ENCODE peak calls at places on chromosome X, in eight cellular contexts. P, J, Q, L, Z, H, G and A are unnamed samples.

GRCh38 chrX:53087378-53087777 is 5.2 kb downstream of the TSPYL2 start:
- DNase-seq in P (no peak), J (no peak), Q (no peak), L (no peak), Z (no peak), H (no peak), G (no peak), A (no peak)

GRCh38 chrX:116204947-116205346 is 34.4 kb downstream of the AGTR2 start:
- DNase-seq in P (peak), J (no peak), Q (no peak), L (peak), Z (no peak), H (peak), G (no peak), A (no peak)

GRCh38 chrX:39835776-39836175 is 262.0 kb downstream of the BCOR start:
- DNase-seq in P (no peak), J (no peak), Q (no peak), L (no peak), Z (no peak), H (no peak), G (peak), A (no peak)

GRCh38 chrX:108070891-108071290 is 20.5 kb downstream of the PSMD10 start:
- DNase-seq in P (no peak), J (no peak), Q (no peak), L (no peak), Z (no peak), H (peak), G (peak), A (no peak)

GRCh38 chrX:13087322-13088154 is 43.1 kb upstream of the FAM9C start:
- DNase-seq in P (peak), J (no peak), Q (no peak), L (peak), Z (no peak), H (peak), G (no peak), A (peak)

GRCh38 chrX:84170931-84171330 is 17.1 kb downstream of the RPS6KA6 start:
- DNase-seq in P (no peak), J (no peak), Q (no peak), L (no peak), Z (no peak), H (no peak), G (no peak), A (no peak)

GRCh38 chrX:101417981-101418841 is 10.2 kb downstream of the HNRNPH2 start:
- DNase-seq in P (no peak), J (peak), Q (peak), L (peak), Z (no peak), H (no peak), G (no peak), A (no peak)

GRCh38 chrX:120790118-120790517 is 85.5 kb downstream of the CT47B1 start:
- DNase-seq in P (peak), J (peak), Q (no peak), L (peak), Z (no peak), H (peak), G (no peak), A (peak)

GRCh38 chrX:130887392-130887791 is 15.6 kb downstream of the ENOX2 start:
- DNase-seq in P (no peak), J (no peak), Q (no peak), L (no peak), Z (no peak), H (no peak), G (no peak), A (no peak)

GRCh38 chrX:70422886-70423336 is at the start of gene GDPD2:
- DNase-seq in P (no peak), J (no peak), Q (no peak), L (no peak), Z (no peak), H (peak), G (no peak), A (no peak)

GRCh38 chrX:78496483-78496882 is 162.6 kb downstream of the RTL3 start:
- DNase-seq in P (no peak), J (no peak), Q (no peak), L (no peak), Z (no peak), H (no peak), G (no peak), A (no peak)

GRCh38 chrX:135688137-135688536 is 25.3 kb upstream of the CT45A1 start:
- DNase-seq in P (no peak), J (no peak), Q (no peak), L (no peak), Z (no peak), H (peak), G (no peak), A (no peak)

GRCh38 chrX:28177202-28177601 is 196.0 kb upstream of the DCAF8L1 start:
- DNase-seq in P (peak), J (no peak), Q (no peak), L (peak), Z (no peak), H (peak), G (no peak), A (no peak)

GRCh38 chrX:67347145-67347544 is 196.7 kb upstream of the AR start:
- DNase-seq in P (no peak), J (no peak), Q (no peak), L (no peak), Z (no peak), H (no peak), G (no peak), A (no peak)

GRCh38 chrX:154507673-154508072 is 8.4 kb downstream of the FAM3A start:
- DNase-seq in P (no peak), J (no peak), Q (no peak), L (no peak), Z (no peak), H (no peak), G (no peak), A (no peak)
- TF ChIP-seq CTCF in P (no peak), J (no peak), Q (no peak), L (no peak), Z (no peak), H (no peak), G (no peak), A (no peak)

GRCh38 chrX:30593435-30594200 is 16.1 kb upstream of the TASL start:
- DNase-seq in P (peak), J (no peak), Q (no peak), L (peak), Z (no peak), H (no peak), G (no peak), A (no peak)
- TF ChIP-seq CTCF in P (peak), J (no peak), Q (peak), L (no peak), Z (peak), H (no peak), G (no peak), A (no peak)

DNA sequence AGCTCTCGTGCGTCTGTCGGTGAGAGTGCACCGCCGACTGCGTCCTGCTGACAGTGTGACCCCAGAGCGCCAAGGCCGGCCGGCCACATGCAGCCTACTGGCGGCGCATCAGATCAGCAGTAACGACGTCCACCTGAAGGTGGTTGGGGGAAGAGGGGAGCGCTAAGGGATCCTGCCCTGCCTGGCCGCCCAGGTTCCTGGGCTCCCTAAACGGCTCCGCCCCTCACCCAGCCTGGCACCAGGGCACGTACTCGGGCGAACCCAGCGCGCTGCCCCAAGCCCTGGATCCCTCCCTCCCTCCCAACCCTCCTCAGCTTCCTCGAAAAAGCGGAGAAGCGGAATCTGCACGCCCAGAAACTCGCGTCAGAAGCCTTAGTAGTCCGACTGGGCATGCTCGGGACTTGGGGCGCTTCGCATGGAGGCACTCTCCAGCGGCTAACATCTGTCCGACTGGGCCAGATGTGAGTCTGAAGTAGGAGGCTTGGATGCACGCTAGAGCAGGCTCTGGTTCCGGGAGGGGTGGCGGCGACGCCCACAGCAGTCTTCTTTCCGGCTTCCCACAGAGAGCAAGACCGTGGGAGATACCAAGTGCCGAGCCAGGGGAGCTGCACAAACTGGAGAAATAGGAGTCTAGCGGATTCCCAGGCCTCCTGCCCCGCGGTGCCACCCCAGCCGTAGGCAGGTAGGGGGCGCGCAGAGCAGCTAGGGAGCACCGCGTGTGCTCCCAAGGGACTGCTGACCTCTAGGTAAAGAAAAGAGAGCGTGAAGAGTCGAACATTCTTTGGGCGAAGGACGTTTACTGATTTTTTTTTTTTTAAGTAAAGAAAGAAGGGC is 114.4 kb upstream of the TEX13C start:
- DNase-seq in P (no peak), J (peak), Q (peak), L (peak), Z (no peak), H (peak), G (no peak), A (peak)
- TF ChIP-seq CTCF in P (no peak), J (peak), Q (peak), L (peak), Z (no peak), H (peak), G (no peak), A (peak)

DNA sequence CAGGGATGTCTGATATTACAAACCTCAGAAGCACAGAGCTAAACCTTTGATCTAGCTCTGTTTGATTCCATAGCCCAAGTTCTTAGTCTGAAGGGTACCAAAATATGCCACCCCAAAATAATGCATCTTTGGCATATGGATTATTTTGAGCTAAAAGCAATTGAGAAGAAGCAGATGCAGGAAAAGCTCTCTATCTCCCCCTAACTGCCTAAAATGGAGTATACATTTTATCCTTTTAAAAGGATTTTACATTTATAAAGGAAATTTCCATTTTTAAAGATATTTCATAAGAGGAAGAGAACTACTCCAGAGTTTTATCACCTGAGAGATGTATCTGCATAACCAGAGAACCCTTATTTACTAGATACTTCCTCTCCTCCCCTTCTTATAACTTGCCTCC is 158.7 kb downstream of the ZNF674 start:
- DNase-seq in P (peak), J (no peak), Q (no peak), L (no peak), Z (no peak), H (no peak), G (no peak), A (no peak)
- TF ChIP-seq CTCF in P (peak), J (no peak), Q (peak), L (peak), Z (peak), H (peak), G (peak), A (peak)

DNA sequence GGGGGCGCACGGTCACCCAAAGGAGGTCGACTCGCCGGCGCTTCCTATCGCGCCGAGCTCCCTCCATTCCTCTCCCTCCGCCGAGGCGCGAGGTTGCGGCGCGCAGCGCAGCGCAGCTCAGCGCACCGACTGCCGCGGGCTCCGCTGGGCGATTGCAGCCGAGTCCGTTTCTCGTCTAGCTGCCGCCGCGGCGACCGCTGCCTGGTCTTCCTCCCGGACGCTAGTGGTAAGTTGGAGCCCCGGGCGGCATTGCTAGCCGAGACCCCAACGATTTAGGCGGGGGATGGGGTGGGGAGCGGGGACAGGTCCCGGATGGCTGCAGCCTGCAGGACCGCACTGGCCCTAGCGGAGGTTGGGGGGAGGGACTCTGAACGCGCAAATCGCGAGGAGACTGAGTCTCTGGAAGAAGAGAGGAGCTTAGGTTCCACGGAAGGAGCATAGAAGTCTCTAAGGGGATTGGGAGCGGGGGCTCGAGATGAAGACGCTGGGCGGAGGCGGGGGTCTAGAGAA is 603 bp downstream of the HTR2C start:
- DNase-seq in P (no peak), J (no peak), Q (no peak), L (no peak), Z (no peak), H (no peak), G (no peak), A (no peak)
- TF ChIP-seq CTCF in P (no peak), J (no peak), Q (no peak), L (no peak), Z (no peak), H (no peak), G (no peak), A (no peak)

GRCh38 chrX:9724711-9725110 is 40.9 kb downstream of the GPR143 start:
- DNase-seq in P (no peak), J (no peak), Q (no peak), L (no peak), Z (no peak), H (no peak), G (no peak), A (no peak)
- TF ChIP-seq CTCF in P (no peak), J (no peak), Q (no peak), L (no peak), Z (no peak), H (no peak), G (no peak), A (no peak)

GRCh38 chrX:18984381-18985185 is 669 bp upstream of the PHKA2 start:
- DNase-seq in P (peak), J (peak), Q (peak), L (peak), Z (peak), H (peak), G (no peak), A (no peak)
- TF ChIP-seq CTCF in P (no peak), J (peak), Q (peak), L (peak), Z (peak), H (peak), G (peak), A (peak)